ENCODE peak calls at places on chromosomes 6 and 20, in ten cellular contexts. One of them, this sample, is unnamed.

GRCh38 chr6:130362128-130362527 is 3.7 kb upstream of the TMEM200A start:
- DNase-seq in GM20000: no peak
- DNase-seq in lower lobe of right lung: no peak
- DNase-seq in K562: peak
- DNase-seq in cardiac muscle cell: peak
- DNase-seq in T-helper 1 cell: no peak
- DNase-seq in left ventricle myocardium inferior: no peak
- DNase-seq in effector memory CD8-positive, alpha-beta T cell: no peak
- DNase-seq in IMR-90: no peak
- DNase-seq in GM12865: no peak
- DNase-seq in this sample: peak

GRCh38 chr6:95091823-95092436 is 485.4 kb upstream of the MANEA start:
- DNase-seq in GM12865: peak
- DNase-seq in T-helper 1 cell: no peak
- DNase-seq in effector memory CD8-positive, alpha-beta T cell: no peak
- DNase-seq in K562: no peak
- DNase-seq in GM20000: peak
- DNase-seq in cardiac muscle cell: peak
- DNase-seq in IMR-90: peak
- DNase-seq in lower lobe of right lung: no peak
- DNase-seq in left ventricle myocardium inferior: no peak
- DNase-seq in this sample: peak

GRCh38 chr6:129978148-129978916 is 40.0 kb upstream of the L3MBTL3 start:
- DNase-seq in GM20000: no peak
- DNase-seq in IMR-90: no peak
- DNase-seq in GM12865: no peak
- DNase-seq in T-helper 1 cell: no peak
- DNase-seq in K562: no peak
- DNase-seq in lower lobe of right lung: no peak
- DNase-seq in effector memory CD8-positive, alpha-beta T cell: no peak
- DNase-seq in left ventricle myocardium inferior: no peak
- DNase-seq in cardiac muscle cell: no peak
- DNase-seq in this sample: no peak

GRCh38 chr6:45187841-45188240 is 140.3 kb upstream of the RUNX2 start:
- DNase-seq in IMR-90: peak
- DNase-seq in GM20000: no peak
- DNase-seq in cardiac muscle cell: no peak
- DNase-seq in lower lobe of right lung: no peak
- DNase-seq in left ventricle myocardium inferior: no peak
- DNase-seq in K562: no peak
- DNase-seq in GM12865: no peak
- DNase-seq in effector memory CD8-positive, alpha-beta T cell: no peak
- DNase-seq in T-helper 1 cell: no peak
- DNase-seq in this sample: no peak

GRCh38 chr20:2210646-2211556 is 84.9 kb upstream of the TGM3 start:
- DNase-seq in effector memory CD8-positive, alpha-beta T cell: no peak
- DNase-seq in T-helper 1 cell: no peak
- DNase-seq in lower lobe of right lung: peak
- DNase-seq in GM20000: no peak
- DNase-seq in left ventricle myocardium inferior: peak
- DNase-seq in cardiac muscle cell: no peak
- DNase-seq in GM12865: no peak
- DNase-seq in IMR-90: peak
- DNase-seq in K562: no peak
- DNase-seq in this sample: peak

GRCh38 chr6:24495516-24495847 is 713 bp downstream of the ALDH5A1 start:
- DNase-seq in GM20000: peak
- DNase-seq in IMR-90: peak
- DNase-seq in left ventricle myocardium inferior: peak
- DNase-seq in K562: peak
- DNase-seq in GM12865: peak
- DNase-seq in cardiac muscle cell: peak
- DNase-seq in T-helper 1 cell: no peak
- DNase-seq in lower lobe of right lung: peak
- DNase-seq in effector memory CD8-positive, alpha-beta T cell: no peak
- DNase-seq in this sample: peak

GRCh38 chr6:35543459-35544193 is 30.9 kb upstream of the TULP1 start:
- DNase-seq in GM12865: peak
- DNase-seq in K562: no peak
- DNase-seq in GM20000: no peak
- DNase-seq in lower lobe of right lung: peak
- DNase-seq in cardiac muscle cell: no peak
- DNase-seq in left ventricle myocardium inferior: no peak
- DNase-seq in T-helper 1 cell: no peak
- DNase-seq in effector memory CD8-positive, alpha-beta T cell: no peak
- DNase-seq in IMR-90: no peak
- DNase-seq in this sample: no peak

GRCh38 chr20:38790210-38791053 is 15.1 kb upstream of the PPP1R16B start:
- DNase-seq in GM12865: peak
- DNase-seq in T-helper 1 cell: peak
- DNase-seq in lower lobe of right lung: no peak
- DNase-seq in effector memory CD8-positive, alpha-beta T cell: peak
- DNase-seq in K562: peak
- DNase-seq in IMR-90: peak
- DNase-seq in left ventricle myocardium inferior: no peak
- DNase-seq in GM20000: peak
- DNase-seq in cardiac muscle cell: peak
- DNase-seq in this sample: peak

GRCh38 chr20:49583669-49584417 is 15.9 kb upstream of the PTGIS start:
- DNase-seq in T-helper 1 cell: no peak
- DNase-seq in IMR-90: peak
- DNase-seq in GM20000: no peak
- DNase-seq in effector memory CD8-positive, alpha-beta T cell: no peak
- DNase-seq in K562: peak
- DNase-seq in lower lobe of right lung: peak
- DNase-seq in cardiac muscle cell: peak
- DNase-seq in left ventricle myocardium inferior: peak
- DNase-seq in GM12865: no peak
- DNase-seq in this sample: peak

GRCh38 chr6:48101277-48101676 is 9.7 kb downstream of the PTCHD4 start:
- DNase-seq in left ventricle myocardium inferior: no peak
- DNase-seq in GM12865: no peak
- DNase-seq in cardiac muscle cell: no peak
- DNase-seq in T-helper 1 cell: no peak
- DNase-seq in GM20000: peak
- DNase-seq in effector memory CD8-positive, alpha-beta T cell: no peak
- DNase-seq in lower lobe of right lung: no peak
- DNase-seq in IMR-90: no peak
- DNase-seq in K562: no peak
- DNase-seq in this sample: no peak

GRCh38 chr6:42694586-42694985 is 27.8 kb downstream of the PRPH2 start:
- DNase-seq in effector memory CD8-positive, alpha-beta T cell: no peak
- DNase-seq in GM12865: no peak
- DNase-seq in T-helper 1 cell: no peak
- DNase-seq in left ventricle myocardium inferior: no peak
- DNase-seq in lower lobe of right lung: no peak
- DNase-seq in GM20000: no peak
- DNase-seq in cardiac muscle cell: no peak
- DNase-seq in K562: no peak
- DNase-seq in IMR-90: peak
- DNase-seq in this sample: no peak

GRCh38 chr6:7910654-7911344 is at the start of gene TXNDC5:
- DNase-seq in cardiac muscle cell: peak
- DNase-seq in lower lobe of right lung: peak
- DNase-seq in left ventricle myocardium inferior: peak
- DNase-seq in GM12865: peak
- DNase-seq in effector memory CD8-positive, alpha-beta T cell: peak
- DNase-seq in IMR-90: peak
- DNase-seq in K562: peak
- DNase-seq in T-helper 1 cell: peak
- DNase-seq in GM20000: peak
- DNase-seq in this sample: peak

GRCh38 chr20:40775747-40776146 is 86.7 kb upstream of the MAFB start:
- DNase-seq in IMR-90: no peak
- DNase-seq in left ventricle myocardium inferior: no peak
- DNase-seq in effector memory CD8-positive, alpha-beta T cell: no peak
- DNase-seq in GM20000: no peak
- DNase-seq in cardiac muscle cell: no peak
- DNase-seq in T-helper 1 cell: no peak
- DNase-seq in GM12865: no peak
- DNase-seq in K562: no peak
- DNase-seq in lower lobe of right lung: no peak
- DNase-seq in this sample: no peak

GRCh38 chr20:63129991-63130653 is 85.8 kb downstream of the YTHDF1 start:
- DNase-seq in T-helper 1 cell: no peak
- DNase-seq in effector memory CD8-positive, alpha-beta T cell: no peak
- DNase-seq in K562: no peak
- DNase-seq in GM12865: no peak
- DNase-seq in cardiac muscle cell: no peak
- DNase-seq in IMR-90: no peak
- DNase-seq in lower lobe of right lung: peak
- DNase-seq in left ventricle myocardium inferior: no peak
- DNase-seq in GM20000: no peak
- DNase-seq in this sample: no peak

GRCh38 chr6:115708850-115709249 is 351.8 kb downstream of the FRK start:
- DNase-seq in GM20000: no peak
- DNase-seq in effector memory CD8-positive, alpha-beta T cell: no peak
- DNase-seq in K562: no peak
- DNase-seq in IMR-90: no peak
- DNase-seq in GM12865: no peak
- DNase-seq in cardiac muscle cell: no peak
- DNase-seq in lower lobe of right lung: no peak
- DNase-seq in left ventricle myocardium inferior: no peak
- DNase-seq in T-helper 1 cell: no peak
- DNase-seq in this sample: no peak

GRCh38 chr6:155143610-155144106 is 120.2 kb upstream of the CLDN20 start:
- DNase-seq in K562: no peak
- DNase-seq in lower lobe of right lung: no peak
- DNase-seq in T-helper 1 cell: no peak
- DNase-seq in GM12865: no peak
- DNase-seq in effector memory CD8-positive, alpha-beta T cell: no peak
- DNase-seq in cardiac muscle cell: no peak
- DNase-seq in left ventricle myocardium inferior: no peak
- DNase-seq in IMR-90: no peak
- DNase-seq in GM20000: no peak
- DNase-seq in this sample: no peak

GRCh38 chr20:6142348-6142993 is 19.6 kb upstream of the FERMT1 start:
- DNase-seq in cardiac muscle cell: peak
- DNase-seq in effector memory CD8-positive, alpha-beta T cell: peak
- DNase-seq in IMR-90: peak
- DNase-seq in K562: peak
- DNase-seq in GM20000: peak
- DNase-seq in left ventricle myocardium inferior: no peak
- DNase-seq in lower lobe of right lung: no peak
- DNase-seq in T-helper 1 cell: peak
- DNase-seq in GM12865: peak
- DNase-seq in this sample: peak

GRCh38 chr6:169800116-169800667 is 48.8 kb downstream of the ERMARD start:
- DNase-seq in GM12865: no peak
- DNase-seq in GM20000: no peak
- DNase-seq in lower lobe of right lung: no peak
- DNase-seq in T-helper 1 cell: no peak
- DNase-seq in left ventricle myocardium inferior: no peak
- DNase-seq in cardiac muscle cell: no peak
- DNase-seq in effector memory CD8-positive, alpha-beta T cell: no peak
- DNase-seq in K562: no peak
- DNase-seq in IMR-90: no peak
- DNase-seq in this sample: no peak

GRCh38 chr6:105991561-105992314 is 94.4 kb upstream of the PRDM1 start:
- DNase-seq in GM20000: no peak
- DNase-seq in effector memory CD8-positive, alpha-beta T cell: no peak
- DNase-seq in K562: peak
- DNase-seq in IMR-90: no peak
- DNase-seq in T-helper 1 cell: no peak
- DNase-seq in lower lobe of right lung: peak
- DNase-seq in left ventricle myocardium inferior: no peak
- DNase-seq in cardiac muscle cell: peak
- DNase-seq in GM12865: peak
- DNase-seq in this sample: no peak

GRCh38 chr6:169452117-169452868 is 198.6 kb upstream of the THBS2 start:
- DNase-seq in left ventricle myocardium inferior: peak
- DNase-seq in cardiac muscle cell: no peak
- DNase-seq in T-helper 1 cell: no peak
- DNase-seq in GM12865: no peak
- DNase-seq in K562: peak
- DNase-seq in lower lobe of right lung: no peak
- DNase-seq in GM20000: no peak
- DNase-seq in IMR-90: peak
- DNase-seq in effector memory CD8-positive, alpha-beta T cell: no peak
- DNase-seq in this sample: no peak

GRCh38 chr6:20846602-20847028 is 312.4 kb downstream of the CDKAL1 start:
- DNase-seq in K562: peak
- DNase-seq in cardiac muscle cell: no peak
- DNase-seq in IMR-90: peak
- DNase-seq in effector memory CD8-positive, alpha-beta T cell: no peak
- DNase-seq in GM20000: peak
- DNase-seq in T-helper 1 cell: no peak
- DNase-seq in lower lobe of right lung: no peak
- DNase-seq in GM12865: peak
- DNase-seq in left ventricle myocardium inferior: no peak
- DNase-seq in this sample: no peak

GRCh38 chr6:147141690-147142308 is 62.4 kb upstream of the STXBP5 start:
- DNase-seq in T-helper 1 cell: no peak
- DNase-seq in effector memory CD8-positive, alpha-beta T cell: no peak
- DNase-seq in GM12865: no peak
- DNase-seq in IMR-90: peak
- DNase-seq in left ventricle myocardium inferior: no peak
- DNase-seq in cardiac muscle cell: no peak
- DNase-seq in K562: no peak
- DNase-seq in lower lobe of right lung: no peak
- DNase-seq in GM20000: no peak
- DNase-seq in this sample: no peak

GRCh38 chr20:11976966-11977365 is 59.3 kb downstream of the BTBD3 start:
- DNase-seq in cardiac muscle cell: no peak
- DNase-seq in T-helper 1 cell: no peak
- DNase-seq in left ventricle myocardium inferior: no peak
- DNase-seq in effector memory CD8-positive, alpha-beta T cell: no peak
- DNase-seq in IMR-90: no peak
- DNase-seq in GM20000: no peak
- DNase-seq in GM12865: no peak
- DNase-seq in lower lobe of right lung: no peak
- DNase-seq in K562: no peak
- DNase-seq in this sample: peak

GRCh38 chr6:30748851-30749540 is 4.6 kb upstream of the IER3 start:
- DNase-seq in left ventricle myocardium inferior: no peak
- DNase-seq in lower lobe of right lung: no peak
- DNase-seq in effector memory CD8-positive, alpha-beta T cell: no peak
- DNase-seq in GM12865: no peak
- DNase-seq in K562: no peak
- DNase-seq in IMR-90: peak
- DNase-seq in cardiac muscle cell: no peak
- DNase-seq in T-helper 1 cell: no peak
- DNase-seq in GM20000: no peak
- DNase-seq in this sample: no peak

GRCh38 chr6:82951389-82951788 is 114.3 kb downstream of the UBE3D start:
- DNase-seq in T-helper 1 cell: no peak
- DNase-seq in K562: no peak
- DNase-seq in GM12865: no peak
- DNase-seq in GM20000: no peak
- DNase-seq in cardiac muscle cell: no peak
- DNase-seq in effector memory CD8-positive, alpha-beta T cell: no peak
- DNase-seq in left ventricle myocardium inferior: no peak
- DNase-seq in lower lobe of right lung: no peak
- DNase-seq in IMR-90: no peak
- DNase-seq in this sample: no peak

GRCh38 chr20:60113771-60114170 is 155.5 kb downstream of the CDH26 start:
- DNase-seq in effector memory CD8-positive, alpha-beta T cell: no peak
- DNase-seq in T-helper 1 cell: no peak
- DNase-seq in K562: no peak
- DNase-seq in IMR-90: no peak
- DNase-seq in cardiac muscle cell: no peak
- DNase-seq in GM12865: no peak
- DNase-seq in GM20000: no peak
- DNase-seq in left ventricle myocardium inferior: no peak
- DNase-seq in lower lobe of right lung: no peak
- DNase-seq in this sample: no peak

GRCh38 chr6:92756912-92757311 is 662.4 kb downstream of the EPHA7 start:
- DNase-seq in K562: no peak
- DNase-seq in cardiac muscle cell: no peak
- DNase-seq in T-helper 1 cell: no peak
- DNase-seq in IMR-90: peak
- DNase-seq in effector memory CD8-positive, alpha-beta T cell: no peak
- DNase-seq in lower lobe of right lung: no peak
- DNase-seq in GM12865: no peak
- DNase-seq in GM20000: no peak
- DNase-seq in left ventricle myocardium inferior: no peak
- DNase-seq in this sample: no peak